ENCODE peak calls at places on chromosomes 12 and 14, in six cellular contexts. Y, E, F, X, R and H are unnamed samples.

GRCh38 chr14:80567905-80568512 is 356.7 kb upstream of the DIO2 start:
- DNase-seq in F (no peak), E (peak; percentile 86), R (no peak), Y (peak; percentile 68), X (no peak), H (no peak)

GRCh38 chr12:49559011-49559675 is 8.8 kb downstream of the MCRS1 start:
- DNase-seq in E (no peak), R (no peak), Y (no peak), F (no peak), X (no peak), H (no peak)

GRCh38 chr14:68099348-68100045 is 279.9 kb downstream of the RAD51B start:
- DNase-seq in Y (no peak), E (no peak), R (no peak), X (no peak), F (no peak), H (no peak)

GRCh38 chr12:60197589-60197988 is 601.8 kb downstream of the SLC16A7 start:
- DNase-seq in R (no peak), Y (peak; percentile 77), F (no peak), X (no peak), E (no peak), H (no peak)

GRCh38 chr12:132593938-132594358 is 16.4 kb downstream of the LRCOL1 start:
- DNase-seq in Y (peak; percentile 84), X (peak; percentile 70), R (peak; percentile 82), E (peak; percentile 82), F (no peak), H (peak; percentile 26)

GRCh38 chr12:106113042-106113441 is 25.7 kb downstream of the NUAK1 start:
- DNase-seq in X (no peak), E (no peak), R (no peak), Y (peak; percentile 68), F (no peak), H (peak; percentile 8)

GRCh38 chr12:124914392-124915248 is at the start of gene UBC:
- DNase-seq in X (peak; percentile 87), E (peak; percentile 70), F (peak; percentile 93), R (peak; percentile 94), Y (peak; percentile 92), H (peak; percentile 88)

GRCh38 chr14:92729632-92730358 is 18.6 kb downstream of the LGMN start:
- DNase-seq in X (no peak), R (no peak), Y (peak; percentile 96), F (no peak), E (peak; percentile 81), H (peak; percentile 66)

GRCh38 chr12:93125126-93125525 is 196.0 kb upstream of the EEA1 start:
- DNase-seq in Y (no peak), E (no peak), X (no peak), F (no peak), R (no peak), H (no peak)

GRCh38 chr12:66598081-66598480 is 80.8 kb downstream of the GRIP1 start:
- DNase-seq in X (no peak), Y (no peak), E (no peak), F (no peak), R (no peak), H (no peak)

GRCh38 chr14:92848941-92849340 is 54.8 kb downstream of the GOLGA5 start:
- DNase-seq in Y (no peak), F (no peak), R (peak; percentile 28), X (no peak), E (no peak), H (no peak)

GRCh38 chr12:8904665-8905064 is 9.6 kb upstream of the PHC1 start:
- DNase-seq in R (no peak), X (no peak), F (no peak), E (no peak), Y (no peak), H (no peak)

GRCh38 chr12:49832836-49833421 is 4.7 kb upstream of the NCKAP5L start:
- DNase-seq in R (no peak), Y (peak; percentile 87), X (no peak), E (no peak), F (no peak), H (no peak)

GRCh38 chr12:19893514-19893913 is 454.2 kb downstream of the AEBP2 start:
- DNase-seq in Y (peak; percentile 54), R (no peak), F (no peak), X (no peak), E (no peak), H (no peak)

GRCh38 chr12:125296701-125297100 is 231.5 kb downstream of the AACS start:
- DNase-seq in F (no peak), X (no peak), E (no peak), Y (no peak), R (no peak), H (no peak)

GRCh38 chr12:64186789-64187188 is 35.3 kb downstream of the KICS2 start:
- DNase-seq in E (no peak), F (no peak), X (no peak), Y (peak; percentile 47), R (no peak), H (no peak)

GRCh38 chr12:4274396-4274959 is 916 bp downstream of the CCND2 start:
- DNase-seq in Y (no peak), X (peak; percentile 16), E (no peak), R (peak; percentile 33), F (peak; percentile 26), H (peak; percentile 47)

GRCh38 chr12:16553457-16553856 is 52.5 kb downstream of the LMO3 start:
- DNase-seq in F (no peak), Y (peak; percentile 62), X (no peak), E (no peak), R (no peak), H (no peak)

GRCh38 chr12:76719171-76719631 is 44.7 kb upstream of the ZDHHC17 start:
- DNase-seq in X (no peak), Y (peak; percentile 50), F (no peak), E (no peak), R (no peak), H (no peak)

GRCh38 chr14:69090187-69090789 is 62.6 kb downstream of the DCAF5 start:
- DNase-seq in Y (peak; percentile 55), R (peak; percentile 35), X (peak; percentile 15), F (no peak), E (peak; percentile 68), H (peak; percentile 24)

GRCh38 chr12:85568395-85569103 is 267.7 kb downstream of the RASSF9 start:
- DNase-seq in E (no peak), X (no peak), R (no peak), F (no peak), Y (no peak), H (no peak)

GRCh38 chr12:49545815-49546214 is 7.0 kb downstream of the KCNH3 start:
- DNase-seq in F (no peak), Y (no peak), R (no peak), E (no peak), X (no peak), H (no peak)

GRCh38 chr12:6936642-6937480 is 6.8 kb upstream of the RNU7-1 start:
- DNase-seq in Y (no peak), X (no peak), F (no peak), R (no peak), E (no peak), H (no peak)

GRCh38 chr12:22275847-22276246 is 58.7 kb downstream of the ST8SIA1 start:
- DNase-seq in F (no peak), Y (peak; percentile 99), R (peak; percentile 30), X (no peak), E (peak; percentile 97), H (no peak)

GRCh38 chr12:3751151-3752095 is 1.5 kb downstream of the CRACR2A start:
- DNase-seq in Y (no peak), F (no peak), E (no peak), X (no peak), R (no peak), H (no peak)

GRCh38 chr12:79098530-79098929 is 234.0 kb downstream of the SYT1 start:
- DNase-seq in F (no peak), R (no peak), E (no peak), X (no peak), Y (no peak), H (no peak)

GRCh38 chr14:78007160-78007559 is 163.0 kb upstream of the NRXN3 start:
- DNase-seq in E (no peak), X (no peak), Y (no peak), F (no peak), R (no peak), H (no peak)

GRCh38 chr14:23300687-23301223 is 1.9 kb downstream of the PPP1R3E start:
- DNase-seq in R (peak; percentile 33), X (no peak), Y (peak; percentile 13), F (peak; percentile 25), E (no peak), H (no peak)

GRCh38 chr12:114371733-114372132 is 34.2 kb downstream of the TBX5 start:
- DNase-seq in Y (no peak), E (no peak), X (no peak), F (no peak), R (no peak), H (no peak)
- TF ChIP-seq CTCF in Y (no peak), E (no peak), X (no peak), F (no peak), R (no peak), H (no peak)

GRCh38 chr14:21093018-21093417 is 5.4 kb downstream of the ZNF219 start:
- DNase-seq in Y (no peak), F (no peak), R (no peak), E (no peak), X (no peak), H (no peak)

GRCh38 chr14:21095430-21096205 is 2.8 kb downstream of the ZNF219 start:
- DNase-seq in R (no peak), Y (peak; percentile 51), F (no peak), X (no peak), E (no peak), H (no peak)

GRCh38 chr14:21092147-21093011 is 6.1 kb downstream of the ZNF219 start:
- DNase-seq in X (peak; percentile 94), F (peak; percentile 94), E (no peak), Y (peak; percentile 67), R (peak; percentile 92), H (peak; percentile 51)

GRCh38 chr14:21091784-21092146 is 6.7 kb downstream of the ZNF219 start:
- DNase-seq in X (no peak), F (no peak), E (no peak), Y (no peak), R (no peak), H (no peak)

GRCh38 chr14:21093769-21094681 is 4.4 kb downstream of the ZNF219 start:
- DNase-seq in E (no peak), X (no peak), Y (no peak), F (no peak), R (no peak), H (no peak)
- TF ChIP-seq CTCF in E (no peak), X (peak; percentile 72), Y (peak; percentile 31), F (no peak), R (no peak), H (no peak)

DNA sequence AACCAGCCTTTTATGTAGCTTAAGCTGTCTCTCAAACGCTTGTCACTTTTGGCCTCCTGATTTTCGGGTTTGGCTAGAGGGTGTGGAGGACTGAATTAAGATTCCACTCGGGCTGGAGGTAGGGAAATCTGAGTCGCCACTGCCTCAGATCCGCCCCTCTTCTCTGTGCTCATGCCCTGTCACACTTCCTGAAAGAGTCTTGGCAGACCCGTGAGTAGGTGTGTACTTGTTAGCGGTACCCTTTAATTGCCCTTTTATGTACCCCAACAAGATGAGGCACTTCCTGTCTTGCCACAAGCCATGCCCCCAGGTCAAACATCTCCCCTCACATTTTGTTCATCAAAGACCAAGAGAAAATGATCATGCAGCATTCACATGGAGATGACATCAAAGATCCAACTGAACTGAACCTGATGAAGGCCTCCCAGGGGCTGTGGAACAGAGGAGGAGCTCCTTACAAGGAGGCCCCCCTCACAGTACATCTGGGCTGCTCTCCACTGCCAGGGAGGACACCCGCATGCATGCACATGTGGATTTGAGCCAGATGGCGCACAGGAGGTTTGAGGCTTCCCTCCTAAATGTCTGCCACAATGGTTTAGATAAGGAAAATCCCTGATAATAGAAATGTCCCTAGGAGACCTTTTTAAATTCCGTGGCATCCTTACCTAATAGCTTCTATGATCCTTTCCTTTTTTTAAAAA is 86.5 kb upstream of the CDKN3 start:
- DNase-seq in Y (no peak), X (no peak), E (no peak), R (no peak), F (no peak), H (no peak)
- TF ChIP-seq CTCF in Y (no peak), X (no peak), E (no peak), R (no peak), F (no peak), H (no peak)

GRCh38 chr14:75176142-75176820 is at the start of gene TMED10:
- DNase-seq in E (peak; percentile 84), R (peak; percentile 93), Y (peak; percentile 85), X (peak; percentile 84), F (peak; percentile 90), H (peak; percentile 77)
- TF ChIP-seq CTCF in E (no peak), R (no peak), Y (no peak), X (no peak), F (no peak), H (no peak)